ENCODE peak calls at places on chromosomes 11 and 22, in four cellular contexts. K is body of pancreas; F is CD4-positive, alpha-beta T cell; U is A673. G is an unnamed sample.

GRCh38 chr22:25390297-25391240 is 171.1 kb downstream of the CRYBB2 start:
- DNase-seq in K (no peak), F (no peak), U (no peak), G (no peak)

GRCh38 chr11:31237819-31238771 is 131.4 kb downstream of the DCDC1 start:
- DNase-seq in K (no peak), F (no peak), U (peak; percentile 78), G (no peak)

GRCh38 chr11:46001427-46002049 is 79.1 kb downstream of the LARGE2 start:
- DNase-seq in K (no peak), F (no peak), U (peak; percentile 80), G (no peak)

GRCh38 chr11:120205596-120206161 is 5.2 kb upstream of the OAF start:
- DNase-seq in K (no peak), F (no peak), U (no peak), G (no peak)

GRCh38 chr11:16669799-16670415 is 68.5 kb upstream of the C11orf58 start:
- DNase-seq in K (no peak), F (no peak), U (peak; percentile 26), G (no peak)

GRCh38 chr11:16572946-16573345 is 165.5 kb upstream of the C11orf58 start:
- DNase-seq in K (no peak), F (no peak), U (peak; percentile 53), G (no peak)

GRCh38 chr11:108498816-108499408 is 728 bp upstream of the POGLUT3 start:
- DNase-seq in K (no peak), F (no peak), U (no peak), G (no peak)

GRCh38 chr11:17579451-17579850 is 32.4 kb downstream of the OTOG start:
- DNase-seq in K (no peak), F (no peak), U (no peak), G (no peak)

GRCh38 chr11:134020598-134020997 is 48.3 kb upstream of the JAM3 start:
- DNase-seq in K (no peak), F (no peak), U (no peak), G (no peak)

DNA sequence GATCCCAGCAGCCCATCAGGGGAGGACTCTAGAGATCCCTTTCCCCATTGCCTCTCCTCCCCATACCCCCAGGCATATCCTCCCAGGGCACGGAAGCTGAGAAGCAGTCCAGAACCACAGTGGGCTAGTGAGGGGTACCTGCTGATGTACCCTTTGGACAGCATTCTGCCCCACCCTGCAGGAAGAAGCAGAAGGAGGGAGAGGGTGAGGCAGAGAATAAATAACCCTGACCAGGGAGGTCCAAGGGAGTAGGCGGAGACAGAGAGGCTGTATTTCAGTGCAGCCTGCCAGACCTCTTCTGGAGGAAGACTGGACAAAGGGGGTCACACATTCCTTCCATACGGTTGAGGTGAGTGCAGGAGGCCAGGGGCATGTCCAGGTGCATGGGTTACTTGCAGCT is at the start of gene OR51E1:
- DNase-seq in K (no peak), F (no peak), U (no peak), G (no peak)
- H3K27me3 ChIP-seq in K (no peaks in the 10 kb centered on the region), F (peaks cover 4% of the 10 kb centered on the region), U (no peaks in the 10 kb centered on the region), G (peaks cover 9% of the 10 kb centered on the region)

GRCh38 chr22:37601203-37601539 is 7.5 kb upstream of the GGA1 start:
- DNase-seq in K (no peak), F (no peak), U (no peak), G (no peak)
- H3K27ac ChIP-seq in K (peak overlapping the region; percentile 82), F (no peak overlapping the region), U (no peak overlapping the region), G (no peak overlapping the region)

GRCh38 chr11:72433455-72434061 is 773 bp downstream of the CLPB start:
- DNase-seq in K (peak; percentile 21), F (no peak), U (no peak), G (no peak)
- H3K27me3 ChIP-seq in K (no peaks in the 10 kb centered on the region), F (no peaks in the 10 kb centered on the region), U (no peaks in the 10 kb centered on the region), G (no peaks in the 10 kb centered on the region)

GRCh38 chr11:35375332-35376125 is 43.8 kb downstream of the SLC1A2 start:
- DNase-seq in K (no peak), F (no peak), U (no peak), G (no peak)
- H3K27ac ChIP-seq in K (no peak overlapping the region), F (no peak overlapping the region), U (no peak overlapping the region), G (no peak overlapping the region)

GRCh38 chr22:17873804-17874203 is 99.5 kb upstream of the BID start:
- DNase-seq in K (no peak), F (no peak), U (no peak), G (no peak)

GRCh38 chr22:17874231-17874630 is 100.0 kb upstream of the BID start:
- DNase-seq in K (no peak), F (no peak), U (no peak), G (no peak)

GRCh38 chr22:17873116-17873515 is 98.8 kb upstream of the BID start:
- DNase-seq in K (no peak), F (no peak), U (no peak), G (no peak)

GRCh38 chr22:17875631-17876030 is 101.4 kb upstream of the BID start:
- DNase-seq in K (no peak), F (no peak), U (no peak), G (no peak)

GRCh38 chr22:17875156-17875555 is 100.9 kb upstream of the BID start:
- DNase-seq in K (no peak), F (no peak), U (no peak), G (no peak)
- H3K27me3 ChIP-seq in K (no peaks in the 10 kb centered on the region), F (no peaks in the 10 kb centered on the region), U (no peaks in the 10 kb centered on the region), G (no peaks in the 10 kb centered on the region)

GRCh38 chr11:44090539-44090938 is 4.9 kb upstream of the EXT2 start:
- DNase-seq in K (no peak), F (no peak), U (no peak), G (no peak)

GRCh38 chr11:44097821-44098220 is 2.3 kb downstream of the EXT2 start:
- DNase-seq in K (no peak), F (no peak), U (no peak), G (no peak)

GRCh38 chr11:44094260-44094868 is 1.1 kb upstream of the EXT2 start:
- DNase-seq in K (peak; percentile 83), F (peak; percentile 69), U (peak; percentile 96), G (peak; percentile 43)

GRCh38 chr11:44096360-44097188 is 1.1 kb downstream of the EXT2 start:
- DNase-seq in K (peak; percentile 7), F (no peak), U (peak; percentile 56), G (no peak)

GRCh38 chr11:44095506-44096359 is at the start of gene EXT2:
- DNase-seq in K (peak; percentile 92), F (peak; percentile 78), U (peak; percentile 95), G (no peak)
- H3K27ac ChIP-seq in K (peak within 1 kb of the TSS; percentile 79), F (no peak within 1 kb of the TSS), U (peak within 1 kb of the TSS; percentile 72), G (peak within 1 kb of the TSS; percentile 54)

DNA sequence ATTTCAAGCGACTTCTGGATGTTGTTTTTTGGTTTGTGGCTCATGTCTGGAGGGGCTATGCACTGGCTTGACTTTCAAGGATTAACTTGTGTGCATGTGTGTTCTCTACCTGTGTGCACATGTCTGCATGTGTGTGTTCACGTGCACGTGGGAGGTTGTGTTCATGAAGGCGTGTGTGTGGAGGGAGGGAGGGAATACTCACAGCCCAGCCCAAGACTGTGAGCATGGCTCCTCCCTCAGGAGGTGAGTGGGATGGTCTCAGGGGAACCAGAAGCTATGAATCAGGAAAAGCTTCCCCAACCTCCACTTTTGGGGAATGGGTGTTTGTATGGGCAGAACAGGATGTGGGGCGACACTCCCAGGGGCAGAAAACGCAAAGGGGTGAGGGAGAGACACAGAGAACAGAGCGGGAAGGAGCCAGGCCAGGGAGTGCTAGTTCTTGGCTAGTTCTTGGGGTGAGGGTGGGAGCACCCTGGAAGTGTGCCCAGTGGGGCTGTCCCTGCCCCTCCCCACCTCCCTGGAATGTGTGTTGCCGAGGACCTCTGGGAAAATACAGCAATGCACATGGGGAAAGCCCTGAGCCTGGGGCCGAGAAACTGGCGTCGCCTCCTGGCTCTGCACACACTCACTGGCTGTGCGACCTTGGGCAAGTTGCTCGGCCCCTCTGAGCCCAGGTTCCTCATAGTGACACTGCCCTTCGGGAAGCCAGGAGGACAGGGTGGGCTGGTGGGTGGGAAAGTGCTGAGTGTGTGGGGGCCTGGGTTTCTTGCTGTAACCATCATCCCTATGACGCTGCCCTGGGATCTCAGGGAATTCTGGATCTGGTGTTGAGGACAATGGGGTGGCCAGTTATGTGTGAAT is 16.9 kb upstream of the ALX4 start:
- DNase-seq in K (no peak), F (no peak), U (peak; percentile 88), G (no peak)
- H3K27me3 ChIP-seq in K (no peaks in the 10 kb centered on the region), F (peaks cover 60% of the 10 kb centered on the region), U (no peaks in the 10 kb centered on the region), G (peaks cover 20% of the 10 kb centered on the region)

GRCh38 chr11:7351228-7351627 is 99.5 kb downstream of the SYT9 start:
- DNase-seq in K (no peak), F (no peak), U (no peak), G (no peak)

GRCh38 chr11:7347611-7348431 is 96.1 kb downstream of the SYT9 start:
- DNase-seq in K (no peak), F (no peak), U (no peak), G (no peak)

GRCh38 chr11:7353100-7353499 is 101.4 kb downstream of the SYT9 start:
- DNase-seq in K (peak; percentile 23), F (no peak), U (peak; percentile 40), G (peak; percentile 32)

GRCh38 chr11:7348432-7349298 is 97.0 kb downstream of the SYT9 start:
- DNase-seq in K (no peak), F (no peak), U (peak; percentile 68), G (no peak)
- H3K27ac ChIP-seq in K (no peak overlapping the region), F (no peak overlapping the region), U (no peak overlapping the region), G (no peak overlapping the region)

G was measured in Panc1.